ENCODE peak calls at places on chromosome 1, in ten cellular contexts. E, K, P, I, H, Z, A, R, Q and N are unnamed samples.
A peak's percentile ranks its signal among the peaks of the same experiment; 100 is the strongest.

GRCh38 chr1:186974774-186975181 is 146.0 kb downstream of the PLA2G4A start:
- DNase-seq in H (no peak), A (no peak), I (no peak), K (no peak), P (no peak), E (no peak), R (no peak), Z (peak; percentile 7), Q (no peak), N (no peak)

GRCh38 chr1:62784509-62785365 is 805 bp downstream of the ATG4C start:
- DNase-seq in K (no peak), P (no peak), A (no peak), E (no peak), H (no peak), I (no peak), Z (peak; percentile 49), R (no peak), Q (no peak), N (no peak)

GRCh38 chr1:44485933-44486475 is 80.9 kb downstream of the RNF220 start:
- DNase-seq in R (no peak), Z (no peak), H (no peak), A (no peak), P (no peak), I (no peak), E (no peak), Q (no peak), K (no peak), N (no peak)

GRCh38 chr1:181485276-181486097 is 2.2 kb downstream of the CACNA1E start:
- DNase-seq in I (no peak), Z (peak; percentile 37), R (no peak), Q (no peak), K (peak; percentile 85), P (no peak), A (peak; percentile 81), H (no peak), E (peak; percentile 83), N (peak; percentile 39)

GRCh38 chr1:209086486-209087192 is 496.9 kb upstream of the CAMK1G start:
- DNase-seq in Q (no peak), I (no peak), R (no peak), K (no peak), H (no peak), A (no peak), E (no peak), Z (no peak), P (no peak), N (no peak)

GRCh38 chr1:12179111-12179519 is 12.3 kb downstream of the TNFRSF1B start:
- DNase-seq in H (peak; percentile 41), R (peak; percentile 63), I (no peak), Q (no peak), E (no peak), K (no peak), A (no peak), Z (no peak), P (peak; percentile 36), N (no peak)

GRCh38 chr1:199946305-199947155 is 81.0 kb upstream of the NR5A2 start:
- DNase-seq in A (no peak), I (no peak), Z (peak; percentile 19), E (no peak), H (no peak), K (peak; percentile 11), Q (no peak), P (no peak), R (no peak), N (no peak)

GRCh38 chr1:156727914-156728598 is at the start of gene METTL25B:
- DNase-seq in K (peak; percentile 95), E (peak; percentile 96), R (no peak), P (peak; percentile 75), I (peak; percentile 85), H (peak; percentile 88), Z (peak; percentile 87), Q (peak; percentile 82), A (peak; percentile 93), N (peak; percentile 89)

GRCh38 chr1:53735261-53735660 is 3.7 kb downstream of the GLIS1 start:
- DNase-seq in K (no peak), I (no peak), Q (no peak), R (no peak), Z (no peak), H (no peak), A (no peak), P (no peak), E (no peak), N (no peak)

GRCh38 chr1:229139320-229139719 is 131.6 kb upstream of the RAB4A start:
- DNase-seq in Q (no peak), Z (no peak), P (no peak), H (no peak), R (no peak), K (no peak), E (no peak), I (no peak), A (no peak), N (no peak)

GRCh38 chr1:45033356-45033755 is 21.3 kb downstream of the UROD start:
- DNase-seq in I (no peak), E (no peak), H (no peak), Z (no peak), Q (no peak), R (no peak), A (no peak), K (no peak), P (no peak), N (no peak)

GRCh38 chr1:156458181-156458503 is 42.4 kb downstream of the MEF2D start:
- DNase-seq in R (no peak), I (no peak), Z (no peak), P (no peak), Q (peak; percentile 41), A (no peak), H (no peak), K (no peak), E (no peak), N (no peak)

GRCh38 chr1:183417691-183418491 is at the start of gene NMNAT2:
- DNase-seq in R (no peak), Q (no peak), K (no peak), P (no peak), Z (peak; percentile 77), A (peak; percentile 86), H (no peak), E (peak; percentile 66), I (no peak), N (no peak)

DNA sequence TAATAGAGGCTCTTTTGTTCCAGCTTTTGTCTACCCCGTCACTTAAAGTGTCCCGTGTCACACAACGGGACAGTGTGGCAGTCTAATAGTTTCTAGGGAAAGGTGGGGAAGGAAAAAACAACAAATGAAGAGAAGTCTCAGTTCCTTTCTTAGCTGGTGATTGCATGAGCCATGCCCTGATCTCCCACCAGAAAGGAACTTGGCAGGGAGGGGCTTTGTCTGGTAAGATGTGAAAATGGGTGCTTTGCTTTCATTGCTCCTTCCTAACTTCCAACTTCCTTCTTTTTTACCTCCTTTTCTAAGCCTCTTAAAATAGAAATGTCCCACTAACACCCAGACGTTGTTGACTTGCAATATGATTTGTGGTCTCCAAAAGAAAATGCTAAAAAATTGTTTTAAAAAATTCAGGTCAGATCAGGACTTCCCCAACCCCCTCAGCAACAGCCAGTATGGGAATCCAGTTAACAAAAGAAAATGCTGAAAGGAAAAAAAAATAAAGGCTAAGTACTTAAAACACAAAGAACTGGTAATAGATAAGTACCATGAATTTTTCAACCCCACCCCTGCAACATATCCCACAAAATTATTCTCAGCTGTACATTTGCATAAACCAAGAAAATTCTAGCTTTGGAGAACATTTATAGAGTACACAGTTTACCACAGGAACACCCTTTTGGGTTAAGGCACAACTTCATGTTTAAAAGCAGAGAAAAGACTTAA is 106.3 kb downstream of the NIBAN1 start:
- DNase-seq in K (no peak), R (no peak), H (no peak), A (no peak), Z (no peak), E (no peak), I (no peak), P (no peak), Q (no peak), N (peak; percentile 58)
- H3K27me3 ChIP-seq in K (no peaks in the 10 kb centered on the region), R (no peaks in the 10 kb centered on the region), H (no peaks in the 10 kb centered on the region), A (no peaks in the 10 kb centered on the region), Z (no peaks in the 10 kb centered on the region), E (no peaks in the 10 kb centered on the region), I (no peaks in the 10 kb centered on the region), P (no peaks in the 10 kb centered on the region), Q (no peaks in the 10 kb centered on the region), N (no peaks in the 10 kb centered on the region)

GRCh38 chr1:223249854-223250631 is 107.0 kb upstream of the TLR5 start:
- DNase-seq in E (no peak), H (no peak), R (no peak), Q (no peak), I (peak; percentile 17), K (no peak), A (no peak), P (no peak), Z (no peak), N (peak; percentile 65)
- TF ChIP-seq POLR2AphosphoS5 in E (no peak), H (no peak), R (no peak), Q (no peak), I (no peak), K (no peak), A (no peak), P (no peak), Z (no peak), N (peak; percentile 59)

DNA sequence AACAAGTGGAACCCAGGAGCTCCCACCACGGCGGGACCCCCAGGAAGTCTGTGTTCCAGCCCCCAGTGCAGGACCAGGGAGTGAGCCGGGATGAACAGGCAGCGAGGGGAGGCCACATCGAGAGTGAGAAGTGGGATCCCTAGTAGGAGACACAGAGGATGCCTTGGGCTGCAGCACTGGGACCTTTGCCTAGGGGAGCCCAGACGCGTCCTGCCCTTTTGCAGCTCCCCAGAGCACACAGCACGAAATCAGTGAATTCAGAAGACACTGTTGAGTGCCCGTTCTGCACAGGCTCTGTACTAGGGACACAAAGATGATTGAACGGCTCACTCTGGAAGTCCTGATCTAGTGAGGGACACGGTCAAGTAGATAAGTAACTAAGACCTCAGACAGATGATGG is 23.5 kb downstream of the TRIM67 start:
- DNase-seq in Q (no peak), K (peak; percentile 57), P (no peak), R (no peak), Z (no peak), A (no peak), H (no peak), E (no peak), I (no peak), N (no peak)
- H3K27me3 ChIP-seq in Q (no peaks in the 10 kb centered on the region), K (peaks cover 7% of the 10 kb centered on the region), P (peaks cover 3% of the 10 kb centered on the region), R (peaks cover 23% of the 10 kb centered on the region), Z (no peaks in the 10 kb centered on the region), A (peaks cover 17% of the 10 kb centered on the region), H (peaks cover 52% of the 10 kb centered on the region), E (no peaks in the 10 kb centered on the region), I (no peaks in the 10 kb centered on the region), N (peaks cover 11% of the 10 kb centered on the region)

GRCh38 chr1:154944422-154945159 is 8.1 kb upstream of the PMVK start:
- DNase-seq in R (no peak), H (no peak), Q (no peak), A (no peak), K (no peak), P (peak; percentile 87), E (peak; percentile 43), Z (no peak), I (no peak), N (no peak)
- TF ChIP-seq POLR2AphosphoS5 in R (no peak), H (no peak), Q (no peak), A (no peak), K (no peak), P (no peak), E (no peak), Z (no peak), I (no peak), N (no peak)

GRCh38 chr1:204846546-204846945 is 24.1 kb upstream of the NFASC start:
- DNase-seq in P (no peak), H (no peak), E (no peak), Q (no peak), Z (no peak), K (no peak), I (no peak), A (no peak), R (no peak), N (no peak)
- H3K27me3 ChIP-seq in P (no peaks in the 10 kb centered on the region), H (no peaks in the 10 kb centered on the region), E (no peaks in the 10 kb centered on the region), Q (no peaks in the 10 kb centered on the region), Z (no peaks in the 10 kb centered on the region), K (no peaks in the 10 kb centered on the region), I (no peaks in the 10 kb centered on the region), A (no peaks in the 10 kb centered on the region), R (peaks cover 11% of the 10 kb centered on the region), N (no peaks in the 10 kb centered on the region)